ENCODE peak calls at places on chromosomes 6 and 20, in four cellular contexts. F, Q, K and S are unnamed samples.

GRCh38 chr20:64074963-64075362 is 4.4 kb downstream of the RGS19 start:
- DNase-seq in F (no peak), Q (no peak), K (no peak), S (no peak)

GRCh38 chr6:113858067-113858604 is 991 bp downstream of the MARCKS start:
- DNase-seq in F (peak), Q (peak), K (peak), S (peak)

GRCh38 chr20:47499053-47499452 is 2.6 kb upstream of the NCOA3 start:
- DNase-seq in F (no peak), Q (no peak), K (no peak), S (no peak)

GRCh38 chr6:154594474-154595198 is 84.2 kb upstream of the CNKSR3 start:
- DNase-seq in F (no peak), Q (no peak), K (no peak), S (no peak)

GRCh38 chr20:48912065-48912464 is 9.4 kb upstream of the ARFGEF2 start:
- DNase-seq in F (peak), Q (no peak), K (no peak), S (no peak)

GRCh38 chr6:150201791-150202329 is 59.0 kb downstream of the PPP1R14C start:
- DNase-seq in F (no peak), Q (no peak), K (no peak), S (no peak)

GRCh38 chr6:138571174-138571573 is 71.9 kb upstream of the NHSL1 start:
- DNase-seq in F (peak), Q (no peak), K (no peak), S (no peak)

GRCh38 chr6:108565091-108565766 is 4.5 kb downstream of the FOXO3 start:
- DNase-seq in F (no peak), Q (no peak), K (peak), S (no peak)

GRCh38 chr20:61758556-61759200 is 307.0 kb downstream of the TAF4 start:
- DNase-seq in F (no peak), Q (no peak), K (no peak), S (no peak)

GRCh38 chr6:41650120-41650519 is 11.9 kb downstream of the MDFI start:
- DNase-seq in F (no peak), Q (no peak), K (no peak), S (no peak)

GRCh38 chr6:125700591-125701353 is 48.7 kb upstream of the HEY2 start:
- DNase-seq in F (no peak), Q (no peak), K (no peak), S (no peak)

GRCh38 chr6:21753571-21754108 is 160.1 kb downstream of the SOX4 start:
- DNase-seq in F (no peak), Q (no peak), K (no peak), S (no peak)

GRCh38 chr20:37243937-37244571 is 17.6 kb downstream of the GHRH start:
- DNase-seq in F (no peak), Q (no peak), K (no peak), S (no peak)

GRCh38 chr6:47922391-47922790 is 140.6 kb downstream of the OPN5 start:
- DNase-seq in F (no peak), Q (no peak), K (no peak), S (no peak)

GRCh38 chr20:760751-761417 is 7.4 kb downstream of the SLC52A3 start:
- DNase-seq in F (no peak), Q (peak), K (peak), S (no peak)

GRCh38 chr6:28311139-28311823 is 24.7 kb downstream of the ZSCAN31 start:
- DNase-seq in F (peak), Q (no peak), K (no peak), S (no peak)

GRCh38 chr6:168540713-168541291 is 99.8 kb downstream of the SMOC2 start:
- DNase-seq in F (no peak), Q (no peak), K (no peak), S (no peak)

GRCh38 chr6:9240861-9241260 is 805.5 kb upstream of the SLC35B3 start:
- DNase-seq in F (no peak), Q (no peak), K (no peak), S (no peak)

GRCh38 chr20:32470025-32470861 is 112.1 kb downstream of the ASXL1 start:
- DNase-seq in F (peak), Q (no peak), K (peak), S (no peak)

GRCh38 chr20:31918471-31919105 is 33.3 kb downstream of the PDRG1 start:
- DNase-seq in F (no peak), Q (no peak), K (no peak), S (no peak)

GRCh38 chr6:125571207-125571740 is 178.2 kb upstream of the HEY2 start:
- DNase-seq in F (no peak), Q (no peak), K (no peak), S (no peak)

GRCh38 chr6:3159805-3160781 is 2.7 kb upstream of the TUBB2A start:
- DNase-seq in F (no peak), Q (no peak), K (peak), S (no peak)

GRCh38 chr6:54377776-54378175 is 69.5 kb downstream of the TINAG start:
- DNase-seq in F (no peak), Q (no peak), K (no peak), S (no peak)

GRCh38 chr20:46031701-46032254 is 2.8 kb downstream of the SLC12A5 start:
- DNase-seq in F (peak), Q (no peak), K (no peak), S (no peak)

GRCh38 chr6:74167951-74168350 is 471.9 kb downstream of the CD109 start:
- DNase-seq in F (no peak), Q (no peak), K (no peak), S (no peak)

GRCh38 chr6:160348209-160348551 is at the start of gene SLC22A3:
- DNase-seq in F (no peak), Q (peak), K (no peak), S (no peak)

GRCh38 chr20:53205046-53205445 is 232.9 kb downstream of the TSHZ2 start:
- DNase-seq in F (no peak), Q (no peak), K (no peak), S (no peak)

GRCh38 chr6:43763133-43763797 is 6.7 kb upstream of the VEGFA start:
- DNase-seq in F (no peak), Q (no peak), K (no peak), S (no peak)